ENCODE peak calls at places on chromosomes 16 and 17, in five cellular contexts. One of them, this sample, is unnamed.

GRCh38 chr16:57432989-57433388 is 14.2 kb downstream of the CIAPIN1 start:
- DNase-seq in NCI-H446 treated with DMSO at 0.1 percent for 48 hours: no peak
- DNase-seq in sciatic nerve: no peak
- DNase-seq in DMS53: no peak
- DNase-seq in MV-4-11: no peak
- DNase-seq in this sample: no peak

GRCh38 chr17:73616120-73616872 is 27.9 kb downstream of the SDK2 start:
- DNase-seq in sciatic nerve: no peak
- DNase-seq in MV-4-11: no peak
- DNase-seq in NCI-H446 treated with DMSO at 0.1 percent for 48 hours: no peak
- DNase-seq in DMS53: no peak
- DNase-seq in this sample: no peak

GRCh38 chr17:76240461-76241204 is at the start of gene RNF157:
- DNase-seq in NCI-H446 treated with DMSO at 0.1 percent for 48 hours: peak; percentile 37
- DNase-seq in sciatic nerve: peak; percentile 69
- DNase-seq in DMS53: peak; percentile 87
- DNase-seq in MV-4-11: peak; percentile 21
- DNase-seq in this sample: peak; percentile 48

GRCh38 chr17:42354956-42355843 is 33.0 kb downstream of the STAT3 start:
- DNase-seq in MV-4-11: peak; percentile 39
- DNase-seq in sciatic nerve: no peak
- DNase-seq in DMS53: no peak
- DNase-seq in NCI-H446 treated with DMSO at 0.1 percent for 48 hours: no peak
- DNase-seq in this sample: no peak

GRCh38 chr17:60554377-60554788 is 28.3 kb upstream of the APPBP2 start:
- DNase-seq in NCI-H446 treated with DMSO at 0.1 percent for 48 hours: no peak
- DNase-seq in sciatic nerve: no peak
- DNase-seq in DMS53: no peak
- DNase-seq in MV-4-11: no peak
- DNase-seq in this sample: peak; percentile 85

GRCh38 chr16:61814716-61815347 is 221.4 kb downstream of the CDH8 start:
- DNase-seq in sciatic nerve: no peak
- DNase-seq in NCI-H446 treated with DMSO at 0.1 percent for 48 hours: no peak
- DNase-seq in DMS53: no peak
- DNase-seq in MV-4-11: no peak
- DNase-seq in this sample: no peak

GRCh38 chr17:42653179-42654124 is 5.6 kb upstream of the TUBG2 start:
- DNase-seq in NCI-H446 treated with DMSO at 0.1 percent for 48 hours: no peak
- DNase-seq in MV-4-11: no peak
- DNase-seq in DMS53: peak; percentile 48
- DNase-seq in sciatic nerve: peak; percentile 76
- DNase-seq in this sample: peak; percentile 54

GRCh38 chr17:42118545-42118944 is 2.6 kb downstream of the KAT2A start:
- DNase-seq in MV-4-11: peak; percentile 5
- DNase-seq in DMS53: peak; percentile 63
- DNase-seq in NCI-H446 treated with DMSO at 0.1 percent for 48 hours: no peak
- DNase-seq in sciatic nerve: no peak
- DNase-seq in this sample: peak; percentile 25

GRCh38 chr16:3188925-3189825 is 1.2 kb downstream of the OR1F1 start:
- DNase-seq in MV-4-11: no peak
- DNase-seq in sciatic nerve: no peak
- DNase-seq in DMS53: peak; percentile 83
- DNase-seq in NCI-H446 treated with DMSO at 0.1 percent for 48 hours: no peak
- DNase-seq in this sample: peak; percentile 59

GRCh38 chr17:38577645-38578173 is 28.0 kb downstream of the SRCIN1 start:
- DNase-seq in MV-4-11: no peak
- DNase-seq in sciatic nerve: no peak
- DNase-seq in DMS53: no peak
- DNase-seq in NCI-H446 treated with DMSO at 0.1 percent for 48 hours: no peak
- DNase-seq in this sample: no peak

GRCh38 chr16:86322283-86322682 is 188.0 kb upstream of the FOXF1 start:
- DNase-seq in sciatic nerve: no peak
- DNase-seq in MV-4-11: no peak
- DNase-seq in DMS53: no peak
- DNase-seq in NCI-H446 treated with DMSO at 0.1 percent for 48 hours: no peak
- DNase-seq in this sample: no peak

GRCh38 chr17:18371455-18371854 is 6.1 kb upstream of the EVPLL start:
- DNase-seq in MV-4-11: no peak
- DNase-seq in sciatic nerve: no peak
- DNase-seq in DMS53: no peak
- DNase-seq in NCI-H446 treated with DMSO at 0.1 percent for 48 hours: no peak
- DNase-seq in this sample: no peak

GRCh38 chr16:12320298-12320706 is 343.8 kb downstream of the SNX29 start:
- DNase-seq in NCI-H446 treated with DMSO at 0.1 percent for 48 hours: no peak
- DNase-seq in MV-4-11: no peak
- DNase-seq in sciatic nerve: no peak
- DNase-seq in DMS53: peak; percentile 62
- DNase-seq in this sample: peak; percentile 93

GRCh38 chr16:87704754-87705353 is 60.9 kb downstream of the KLHDC4 start:
- DNase-seq in DMS53: peak; percentile 25
- DNase-seq in NCI-H446 treated with DMSO at 0.1 percent for 48 hours: no peak
- DNase-seq in sciatic nerve: no peak
- DNase-seq in MV-4-11: no peak
- DNase-seq in this sample: no peak

GRCh38 chr16:1812732-1813163 is 13.9 kb downstream of the HAGH start:
- DNase-seq in sciatic nerve: peak; percentile 78
- DNase-seq in NCI-H446 treated with DMSO at 0.1 percent for 48 hours: peak; percentile 11
- DNase-seq in MV-4-11: no peak
- DNase-seq in DMS53: peak; percentile 86
- DNase-seq in this sample: peak; percentile 85

GRCh38 chr16:67183-67791 is 5.1 kb downstream of the RHBDF1 start:
- DNase-seq in MV-4-11: no peak
- DNase-seq in NCI-H446 treated with DMSO at 0.1 percent for 48 hours: no peak
- DNase-seq in sciatic nerve: no peak
- DNase-seq in DMS53: no peak
- DNase-seq in this sample: no peak

GRCh38 chr17:72937687-72938086 is 154.8 kb downstream of the SLC39A11 start:
- DNase-seq in DMS53: no peak
- DNase-seq in sciatic nerve: no peak
- DNase-seq in NCI-H446 treated with DMSO at 0.1 percent for 48 hours: peak; percentile 37
- DNase-seq in MV-4-11: no peak
- DNase-seq in this sample: no peak

GRCh38 chr16:69116911-69117310 is 11.5 kb downstream of the HAS3 start:
- DNase-seq in NCI-H446 treated with DMSO at 0.1 percent for 48 hours: no peak
- DNase-seq in MV-4-11: no peak
- DNase-seq in DMS53: no peak
- DNase-seq in sciatic nerve: peak; percentile 8
- DNase-seq in this sample: no peak

GRCh38 chr16:54290203-54291106 is 3.9 kb upstream of the IRX3 start:
- DNase-seq in NCI-H446 treated with DMSO at 0.1 percent for 48 hours: no peak
- DNase-seq in DMS53: no peak
- DNase-seq in sciatic nerve: no peak
- DNase-seq in MV-4-11: no peak
- DNase-seq in this sample: no peak

GRCh38 chr17:63446981-63447687 is 1.0 kb upstream of the CYB561 start:
- DNase-seq in DMS53: peak; percentile 86
- DNase-seq in MV-4-11: peak; percentile 57
- DNase-seq in sciatic nerve: peak; percentile 68
- DNase-seq in NCI-H446 treated with DMSO at 0.1 percent for 48 hours: no peak
- DNase-seq in this sample: no peak

GRCh38 chr17:4953461-4953961 is 2.6 kb downstream of the ENO3 start:
- DNase-seq in sciatic nerve: no peak
- DNase-seq in MV-4-11: no peak
- DNase-seq in DMS53: no peak
- DNase-seq in NCI-H446 treated with DMSO at 0.1 percent for 48 hours: no peak
- DNase-seq in this sample: peak; percentile 76

GRCh38 chr17:76725580-76726230 is 701 bp downstream of the JMJD6 start:
- DNase-seq in NCI-H446 treated with DMSO at 0.1 percent for 48 hours: no peak
- DNase-seq in DMS53: peak; percentile 77
- DNase-seq in MV-4-11: peak; percentile 47
- DNase-seq in sciatic nerve: peak; percentile 85
- DNase-seq in this sample: peak; percentile 40

GRCh38 chr17:17042851-17043667 is 802 bp downstream of the MPRIP start:
- DNase-seq in NCI-H446 treated with DMSO at 0.1 percent for 48 hours: no peak
- DNase-seq in DMS53: peak; percentile 39
- DNase-seq in sciatic nerve: peak; percentile 66
- DNase-seq in MV-4-11: no peak
- DNase-seq in this sample: peak; percentile 66

This sample was measured in IMR-90.